ENCODE peak calls at places on chromosomes 13 and 19, in eight cellular contexts. One of them, this sample, is unnamed.

GRCh38 chr19:18831524-18832330 is at the start of gene UPF1:
- DNase-seq in GM23248: peak; percentile 96
- DNase-seq in colonic mucosa: peak; percentile 97
- DNase-seq in SK-N-SH: peak; percentile 97
- DNase-seq in H1: peak; percentile 97
- DNase-seq in mammary epithelial cell: peak; percentile 86
- DNase-seq in IMR-90: peak; percentile 88
- DNase-seq in fibroblast of lung: peak; percentile 89
- DNase-seq in this sample: peak; percentile 96

GRCh38 chr13:98293570-98294142 is 116.6 kb upstream of the RNF113B start:
- DNase-seq in IMR-90: peak; percentile 76
- DNase-seq in GM23248: peak; percentile 55
- DNase-seq in SK-N-SH: no peak
- DNase-seq in mammary epithelial cell: no peak
- DNase-seq in fibroblast of lung: peak; percentile 44
- DNase-seq in colonic mucosa: no peak
- DNase-seq in H1: no peak
- DNase-seq in this sample: peak; percentile 17

GRCh38 chr19:46372901-46373572 is 26.1 kb downstream of the PPP5C start:
- DNase-seq in SK-N-SH: no peak
- DNase-seq in fibroblast of lung: no peak
- DNase-seq in mammary epithelial cell: no peak
- DNase-seq in GM23248: peak; percentile 79
- DNase-seq in colonic mucosa: no peak
- DNase-seq in IMR-90: no peak
- DNase-seq in H1: peak; percentile 74
- DNase-seq in this sample: peak; percentile 5

GRCh38 chr19:5477451-5478215 is 22.4 kb downstream of the ZNRF4 start:
- DNase-seq in mammary epithelial cell: no peak
- DNase-seq in SK-N-SH: no peak
- DNase-seq in fibroblast of lung: no peak
- DNase-seq in colonic mucosa: no peak
- DNase-seq in H1: no peak
- DNase-seq in GM23248: no peak
- DNase-seq in IMR-90: no peak
- DNase-seq in this sample: no peak

GRCh38 chr19:49327878-49328544 is 3.0 kb upstream of the SLC6A16 start:
- DNase-seq in mammary epithelial cell: no peak
- DNase-seq in colonic mucosa: peak; percentile 36
- DNase-seq in GM23248: peak; percentile 67
- DNase-seq in SK-N-SH: no peak
- DNase-seq in H1: no peak
- DNase-seq in fibroblast of lung: peak; percentile 20
- DNase-seq in IMR-90: peak; percentile 23
- DNase-seq in this sample: peak; percentile 58

GRCh38 chr13:102799544-102800144 is 725 bp downstream of the BIVM start:
- DNase-seq in GM23248: peak; percentile 61
- DNase-seq in fibroblast of lung: peak; percentile 30
- DNase-seq in colonic mucosa: no peak
- DNase-seq in IMR-90: peak; percentile 5
- DNase-seq in mammary epithelial cell: peak; percentile 41
- DNase-seq in SK-N-SH: peak; percentile 75
- DNase-seq in H1: no peak
- DNase-seq in this sample: no peak

GRCh38 chr19:6890421-6890913 is 3.1 kb downstream of the ADGRE1 start:
- DNase-seq in IMR-90: no peak
- DNase-seq in GM23248: no peak
- DNase-seq in fibroblast of lung: no peak
- DNase-seq in mammary epithelial cell: no peak
- DNase-seq in SK-N-SH: no peak
- DNase-seq in H1: no peak
- DNase-seq in colonic mucosa: no peak
- DNase-seq in this sample: no peak

GRCh38 chr19:48969276-48970138 is 4.4 kb downstream of the FTL start:
- DNase-seq in IMR-90: no peak
- DNase-seq in H1: no peak
- DNase-seq in SK-N-SH: no peak
- DNase-seq in colonic mucosa: no peak
- DNase-seq in GM23248: peak; percentile 43
- DNase-seq in fibroblast of lung: no peak
- DNase-seq in mammary epithelial cell: no peak
- DNase-seq in this sample: no peak

GRCh38 chr13:80131204-80131603 is 209.7 kb downstream of the SPRY2 start:
- DNase-seq in IMR-90: peak; percentile 46
- DNase-seq in mammary epithelial cell: peak; percentile 12
- DNase-seq in fibroblast of lung: peak; percentile 78
- DNase-seq in SK-N-SH: peak; percentile 56
- DNase-seq in colonic mucosa: peak; percentile 85
- DNase-seq in H1: no peak
- DNase-seq in GM23248: peak; percentile 80
- DNase-seq in this sample: peak; percentile 47

GRCh38 chr19:48509467-48510194 is 2.0 kb downstream of the LMTK3 start:
- DNase-seq in IMR-90: no peak
- DNase-seq in mammary epithelial cell: no peak
- DNase-seq in H1: no peak
- DNase-seq in GM23248: no peak
- DNase-seq in SK-N-SH: no peak
- DNase-seq in fibroblast of lung: no peak
- DNase-seq in colonic mucosa: no peak
- DNase-seq in this sample: no peak

GRCh38 chr19:18093439-18094161 is 4.0 kb upstream of the MAST3 start:
- DNase-seq in fibroblast of lung: peak; percentile 28
- DNase-seq in GM23248: peak; percentile 56
- DNase-seq in IMR-90: peak; percentile 20
- DNase-seq in colonic mucosa: no peak
- DNase-seq in H1: no peak
- DNase-seq in mammary epithelial cell: peak; percentile 60
- DNase-seq in SK-N-SH: peak; percentile 48
- DNase-seq in this sample: peak; percentile 41

GRCh38 chr13:69291292-69291906 is 816.2 kb upstream of the ATXN8OS start:
- DNase-seq in GM23248: no peak
- DNase-seq in mammary epithelial cell: no peak
- DNase-seq in SK-N-SH: no peak
- DNase-seq in IMR-90: no peak
- DNase-seq in H1: no peak
- DNase-seq in fibroblast of lung: no peak
- DNase-seq in colonic mucosa: no peak
- DNase-seq in this sample: no peak

GRCh38 chr13:19860884-19861655 is 2.4 kb downstream of the ZMYM5 start:
- DNase-seq in mammary epithelial cell: peak; percentile 89
- DNase-seq in IMR-90: peak; percentile 73
- DNase-seq in fibroblast of lung: peak; percentile 55
- DNase-seq in GM23248: peak; percentile 87
- DNase-seq in colonic mucosa: no peak
- DNase-seq in SK-N-SH: no peak
- DNase-seq in H1: no peak
- DNase-seq in this sample: peak; percentile 93

GRCh38 chr13:99981115-99982020 is at the start of gene ZIC2:
- DNase-seq in GM23248: peak; percentile 63
- DNase-seq in H1: peak; percentile 83
- DNase-seq in colonic mucosa: no peak
- DNase-seq in fibroblast of lung: no peak
- DNase-seq in IMR-90: no peak
- DNase-seq in SK-N-SH: peak; percentile 66
- DNase-seq in mammary epithelial cell: peak; percentile 60
- DNase-seq in this sample: peak; percentile 13

GRCh38 chr19:39390460-39390758 is 497 bp downstream of the PAF1 start:
- DNase-seq in IMR-90: no peak
- DNase-seq in fibroblast of lung: peak; percentile 9
- DNase-seq in SK-N-SH: no peak
- DNase-seq in GM23248: peak; percentile 75
- DNase-seq in mammary epithelial cell: peak; percentile 78
- DNase-seq in H1: no peak
- DNase-seq in colonic mucosa: peak; percentile 77
- DNase-seq in this sample: peak; percentile 45

GRCh38 chr19:58386166-58386575 is 898 bp upstream of the RPS5 start:
- DNase-seq in IMR-90: no peak
- DNase-seq in colonic mucosa: no peak
- DNase-seq in H1: no peak
- DNase-seq in GM23248: no peak
- DNase-seq in fibroblast of lung: no peak
- DNase-seq in SK-N-SH: no peak
- DNase-seq in mammary epithelial cell: no peak
- DNase-seq in this sample: no peak

GRCh38 chr19:18225702-18226468 is at the start of gene PDE4C:
- DNase-seq in H1: peak; percentile 76
- DNase-seq in colonic mucosa: no peak
- DNase-seq in GM23248: peak; percentile 48
- DNase-seq in IMR-90: no peak
- DNase-seq in fibroblast of lung: no peak
- DNase-seq in SK-N-SH: peak; percentile 75
- DNase-seq in mammary epithelial cell: no peak
- DNase-seq in this sample: no peak

GRCh38 chr13:73340069-73340468 is 281.3 kb downstream of the KLF5 start:
- DNase-seq in mammary epithelial cell: peak; percentile 33
- DNase-seq in IMR-90: no peak
- DNase-seq in fibroblast of lung: no peak
- DNase-seq in colonic mucosa: no peak
- DNase-seq in SK-N-SH: no peak
- DNase-seq in H1: no peak
- DNase-seq in GM23248: no peak
- DNase-seq in this sample: peak; percentile 25

GRCh38 chr13:21232196-21232595 is 55.7 kb downstream of the MRPL57 start:
- DNase-seq in SK-N-SH: no peak
- DNase-seq in H1: no peak
- DNase-seq in mammary epithelial cell: no peak
- DNase-seq in IMR-90: peak; percentile 34
- DNase-seq in colonic mucosa: no peak
- DNase-seq in fibroblast of lung: peak; percentile 78
- DNase-seq in GM23248: peak; percentile 67
- DNase-seq in this sample: no peak

GRCh38 chr13:44026194-44026593 is 146.5 kb downstream of the LACC1 start:
- DNase-seq in SK-N-SH: no peak
- DNase-seq in fibroblast of lung: no peak
- DNase-seq in GM23248: no peak
- DNase-seq in colonic mucosa: no peak
- DNase-seq in mammary epithelial cell: no peak
- DNase-seq in H1: no peak
- DNase-seq in IMR-90: no peak
- DNase-seq in this sample: no peak

GRCh38 chr13:113239357-113239756 is 29.9 kb downstream of the CUL4A start:
- DNase-seq in IMR-90: no peak
- DNase-seq in colonic mucosa: no peak
- DNase-seq in mammary epithelial cell: no peak
- DNase-seq in H1: no peak
- DNase-seq in fibroblast of lung: no peak
- DNase-seq in GM23248: no peak
- DNase-seq in SK-N-SH: no peak
- DNase-seq in this sample: no peak

GRCh38 chr19:12756150-12756883 is 4.7 kb downstream of the BEST2 start:
- DNase-seq in IMR-90: no peak
- DNase-seq in mammary epithelial cell: no peak
- DNase-seq in fibroblast of lung: no peak
- DNase-seq in H1: no peak
- DNase-seq in GM23248: no peak
- DNase-seq in colonic mucosa: no peak
- DNase-seq in SK-N-SH: no peak
- DNase-seq in this sample: no peak

GRCh38 chr19:38975861-38976271 is 324 bp upstream of the FBXO17 start:
- DNase-seq in fibroblast of lung: peak; percentile 47
- DNase-seq in colonic mucosa: peak; percentile 17
- DNase-seq in SK-N-SH: no peak
- DNase-seq in mammary epithelial cell: no peak
- DNase-seq in H1: peak; percentile 68
- DNase-seq in IMR-90: peak; percentile 31
- DNase-seq in GM23248: peak; percentile 67
- DNase-seq in this sample: no peak

GRCh38 chr19:5677156-5677555 is 3.2 kb downstream of the MICOS13 start:
- DNase-seq in GM23248: no peak
- DNase-seq in IMR-90: no peak
- DNase-seq in fibroblast of lung: no peak
- DNase-seq in SK-N-SH: no peak
- DNase-seq in colonic mucosa: no peak
- DNase-seq in mammary epithelial cell: no peak
- DNase-seq in H1: no peak
- DNase-seq in this sample: no peak

GRCh38 chr19:50490991-50491472 is 14.4 kb upstream of the GARIN5A start:
- DNase-seq in H1: no peak
- DNase-seq in colonic mucosa: no peak
- DNase-seq in IMR-90: no peak
- DNase-seq in mammary epithelial cell: no peak
- DNase-seq in GM23248: no peak
- DNase-seq in fibroblast of lung: no peak
- DNase-seq in SK-N-SH: no peak
- DNase-seq in this sample: no peak
- H3K9ac ChIP-seq in H1: no peak overlapping the region
- H3K9ac ChIP-seq in colonic mucosa: no peak overlapping the region
- H3K9ac ChIP-seq in IMR-90: no peak overlapping the region
- H3K9ac ChIP-seq in mammary epithelial cell: no peak overlapping the region
- H3K9ac ChIP-seq in GM23248: no peak overlapping the region
- H3K9ac ChIP-seq in fibroblast of lung: no peak overlapping the region
- H3K9ac ChIP-seq in SK-N-SH: no peak overlapping the region
- H3K9ac ChIP-seq in this sample: no peak overlapping the region

GRCh38 chr13:95643471-95643813 is 1.1 kb downstream of the DZIP1 start:
- DNase-seq in fibroblast of lung: peak; percentile 60
- DNase-seq in IMR-90: peak; percentile 43
- DNase-seq in H1: no peak
- DNase-seq in SK-N-SH: peak; percentile 57
- DNase-seq in GM23248: peak; percentile 58
- DNase-seq in mammary epithelial cell: peak; percentile 57
- DNase-seq in colonic mucosa: no peak
- DNase-seq in this sample: no peak
- H3K9ac ChIP-seq in fibroblast of lung: peak overlapping the region; percentile 66
- H3K9ac ChIP-seq in IMR-90: peak overlapping the region; percentile 75
- H3K9ac ChIP-seq in H1: peak overlapping the region; percentile 56
- H3K9ac ChIP-seq in SK-N-SH: peak overlapping the region; percentile 73
- H3K9ac ChIP-seq in GM23248: peak overlapping the region; percentile 76
- H3K9ac ChIP-seq in mammary epithelial cell: peak overlapping the region; percentile 22
- H3K9ac ChIP-seq in colonic mucosa: no peak overlapping the region
- H3K9ac ChIP-seq in this sample: no peak overlapping the region

DNA sequence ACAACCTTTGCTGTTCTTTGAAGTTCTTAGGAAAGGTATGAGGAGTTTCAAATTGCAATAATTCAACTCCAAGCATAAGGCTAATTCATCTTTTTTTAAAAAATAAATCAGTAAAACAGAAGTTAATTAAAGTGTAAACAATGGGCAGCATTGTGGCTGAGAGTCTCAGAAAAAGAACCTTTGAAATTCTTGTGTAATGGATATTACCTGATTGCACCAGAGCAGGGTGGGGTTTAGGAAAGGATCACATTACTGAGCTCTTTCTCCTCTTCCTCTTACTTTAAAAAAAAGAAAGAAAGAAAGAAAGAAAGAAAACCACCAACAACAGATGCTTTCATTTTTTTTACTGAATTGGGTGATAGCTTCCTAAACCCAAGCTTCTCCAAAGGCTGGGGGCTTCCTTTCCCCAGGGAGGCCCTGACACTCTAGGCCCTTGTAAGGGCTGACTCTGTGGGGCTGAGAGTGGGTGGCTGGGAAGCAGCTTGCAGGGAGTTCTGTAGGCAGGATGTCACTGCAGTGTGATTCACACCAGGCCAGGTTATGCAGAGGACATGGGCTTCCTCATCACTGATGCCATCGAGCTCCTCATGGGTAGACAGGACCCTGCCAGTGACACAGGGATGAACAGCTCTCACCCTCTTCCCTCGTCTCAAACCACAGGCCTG is 564.5 kb downstream of the FGF9 start:
- DNase-seq in SK-N-SH: no peak
- DNase-seq in fibroblast of lung: no peak
- DNase-seq in IMR-90: peak; percentile 4
- DNase-seq in mammary epithelial cell: no peak
- DNase-seq in GM23248: peak; percentile 4
- DNase-seq in colonic mucosa: no peak
- DNase-seq in H1: no peak
- DNase-seq in this sample: no peak
- H3K9ac ChIP-seq in SK-N-SH: no peak overlapping the region
- H3K9ac ChIP-seq in fibroblast of lung: no peak overlapping the region
- H3K9ac ChIP-seq in IMR-90: no peak overlapping the region
- H3K9ac ChIP-seq in mammary epithelial cell: no peak overlapping the region
- H3K9ac ChIP-seq in GM23248: no peak overlapping the region
- H3K9ac ChIP-seq in colonic mucosa: no peak overlapping the region
- H3K9ac ChIP-seq in H1: no peak overlapping the region
- H3K9ac ChIP-seq in this sample: no peak overlapping the region

GRCh38 chr19:54464044-54464623 is 556 bp upstream of the LENG9 start:
- DNase-seq in H1: peak; percentile 95
- DNase-seq in SK-N-SH: peak; percentile 75
- DNase-seq in GM23248: peak; percentile 88
- DNase-seq in IMR-90: peak; percentile 49
- DNase-seq in fibroblast of lung: peak; percentile 80
- DNase-seq in mammary epithelial cell: peak; percentile 97
- DNase-seq in colonic mucosa: peak; percentile 97
- DNase-seq in this sample: peak; percentile 97
- H3K9ac ChIP-seq in H1: peak overlapping the region; percentile 70
- H3K9ac ChIP-seq in SK-N-SH: peak overlapping the region; percentile 67
- H3K9ac ChIP-seq in GM23248: peak overlapping the region; percentile 55
- H3K9ac ChIP-seq in IMR-90: no peak overlapping the region
- H3K9ac ChIP-seq in fibroblast of lung: peak overlapping the region; percentile 38
- H3K9ac ChIP-seq in mammary epithelial cell: peak overlapping the region; percentile 30
- H3K9ac ChIP-seq in colonic mucosa: peak overlapping the region; percentile 91
- H3K9ac ChIP-seq in this sample: peak overlapping the region; percentile 76